ENCODE peak calls at places on chromosomes 2 and 18, in eight cellular contexts. E, N, H, I, A, P, C and Y are unnamed samples. For H3K9me3, the result is how much of the 10 kb centered on the place peaks cover.

GRCh38 chr2:151947524-151948165 is 119.4 kb upstream of the ARL5A start:
- DNase-seq in E (peak), N (no peak), H (no peak), I (no peak), A (peak), P (no peak), C (peak), Y (no peak)

GRCh38 chr2:178747767-178748166 is 59.5 kb downstream of the TTN start:
- DNase-seq in E (no peak), N (no peak), H (no peak), I (no peak), A (peak), P (no peak), C (no peak), Y (no peak)

GRCh38 chr18:28065031-28065792 is 111.7 kb downstream of the CDH2 start:
- DNase-seq in E (no peak), N (no peak), H (no peak), I (no peak), A (peak), P (peak), C (no peak), Y (peak)

GRCh38 chr2:69125816-69126215 is 112.8 kb downstream of the ANTXR1 start:
- DNase-seq in E (no peak), N (no peak), H (no peak), I (no peak), A (no peak), P (no peak), C (no peak), Y (no peak)

GRCh38 chr2:19801367-19802087 is 100.3 kb downstream of the TTC32 start:
- DNase-seq in E (peak), N (no peak), H (no peak), I (peak), A (peak), P (no peak), C (peak), Y (peak)

GRCh38 chr2:226552571-226553285 is 246.9 kb downstream of the IRS1 start:
- DNase-seq in E (no peak), N (no peak), H (no peak), I (no peak), A (no peak), P (no peak), C (no peak), Y (no peak)

GRCh38 chr2:64888591-64889309 is 100.4 kb upstream of the SLC1A4 start:
- DNase-seq in E (no peak), N (no peak), H (no peak), I (peak), A (peak), P (peak), C (no peak), Y (peak)

GRCh38 chr18:60411715-60412114 is 39.1 kb upstream of the MC4R start:
- DNase-seq in E (no peak), N (no peak), H (no peak), I (peak), A (no peak), P (no peak), C (no peak), Y (no peak)

GRCh38 chr18:63160172-63160995 is 159.2 kb downstream of the BCL2 start:
- DNase-seq in E (no peak), N (no peak), H (no peak), I (no peak), A (no peak), P (no peak), C (no peak), Y (no peak)

GRCh38 chr2:177169810-177170514 is 42.6 kb upstream of the HNRNPA3 start:
- DNase-seq in E (peak), N (no peak), H (no peak), I (no peak), A (peak), P (peak), C (peak), Y (no peak)

GRCh38 chr2:102239344-102239743 is 52.5 kb downstream of the IL1RL2 start:
- DNase-seq in E (no peak), N (no peak), H (no peak), I (no peak), A (no peak), P (no peak), C (no peak), Y (no peak)

GRCh38 chr2:27573452-27573851 is 9.4 kb upstream of the ZNF512 start:
- DNase-seq in E (no peak), N (no peak), H (peak), I (no peak), A (no peak), P (no peak), C (no peak), Y (peak)

GRCh38 chr2:42928692-42929576 is 136.6 kb upstream of the HAAO start:
- DNase-seq in E (no peak), N (no peak), H (no peak), I (no peak), A (no peak), P (peak), C (peak), Y (peak)

GRCh38 chr18:61127714-61128485 is 205.3 kb upstream of the CDH20 start:
- DNase-seq in E (no peak), N (no peak), H (no peak), I (no peak), A (no peak), P (no peak), C (no peak), Y (no peak)

GRCh38 chr2:215434447-215435260 is 1.2 kb downstream of the FN1 start:
- DNase-seq in E (no peak), N (no peak), H (no peak), I (no peak), A (no peak), P (no peak), C (no peak), Y (peak)

GRCh38 chr2:163593941-163594340 is 141.9 kb downstream of the FIGN start:
- DNase-seq in E (no peak), N (no peak), H (no peak), I (no peak), A (no peak), P (no peak), C (no peak), Y (no peak)

GRCh38 chr18:21853020-21853419 is 112.4 kb downstream of the MIB1 start:
- DNase-seq in E (no peak), N (no peak), H (no peak), I (no peak), A (no peak), P (no peak), C (no peak), Y (peak)

GRCh38 chr2:239149501-239149900 is 251.3 kb downstream of the HDAC4 start:
- DNase-seq in E (peak), N (no peak), H (no peak), I (no peak), A (no peak), P (no peak), C (peak), Y (no peak)

GRCh38 chr2:145408980-145409379 is 889.1 kb upstream of the ZEB2 start:
- DNase-seq in E (no peak), N (no peak), H (no peak), I (no peak), A (peak), P (no peak), C (no peak), Y (peak)

GRCh38 chr2:145410096-145410495 is 890.2 kb upstream of the ZEB2 start:
- DNase-seq in E (no peak), N (no peak), H (no peak), I (no peak), A (no peak), P (no peak), C (no peak), Y (no peak)

GRCh38 chr2:145402706-145403277 is 882.9 kb upstream of the ZEB2 start:
- DNase-seq in E (no peak), N (no peak), H (no peak), I (no peak), A (no peak), P (no peak), C (no peak), Y (peak)

GRCh38 chr2:145404690-145405089 is 884.8 kb upstream of the ZEB2 start:
- DNase-seq in E (no peak), N (no peak), H (no peak), I (no peak), A (no peak), P (no peak), C (no peak), Y (no peak)
- H3K9me3 ChIP-seq in E (under half), N (under half), H (under half), I (under half), A (under half), P (under half), C (under half), Y (under half)

GRCh38 chr2:120220756-120221155 is 2.4 kb downstream of the TMEM185B start:
- DNase-seq in E (no peak), N (no peak), H (no peak), I (no peak), A (no peak), P (no peak), C (no peak), Y (no peak)
- H3K9me3 ChIP-seq in E (under half), N (under half), H (under half), I (under half), A (under half), P (under half), C (under half), Y (under half)

DNA sequence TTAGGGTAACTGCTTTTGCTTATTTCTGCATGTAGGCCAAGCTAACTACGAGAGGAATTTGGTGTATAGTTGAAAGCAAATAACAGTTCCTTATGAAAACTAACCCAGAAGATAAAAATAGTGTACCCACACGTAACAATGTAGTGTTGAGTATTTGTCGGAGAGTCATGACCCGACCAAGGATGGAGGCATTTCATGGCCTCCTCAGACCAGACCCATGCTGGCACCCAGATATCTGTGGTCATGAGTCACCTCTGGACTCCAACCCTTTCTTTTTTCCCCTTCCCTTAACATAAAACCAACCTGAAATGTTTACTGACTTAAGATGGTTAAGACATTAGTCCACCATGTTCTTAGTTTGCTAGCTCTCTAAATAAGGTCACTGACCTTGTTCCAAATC is 318.7 kb downstream of the NOL4 start:
- DNase-seq in E (no peak), N (no peak), H (no peak), I (no peak), A (no peak), P (no peak), C (no peak), Y (no peak)
- H3K9me3 ChIP-seq in E (under half), N (under half), H (under half), I (under half), A (under half), P (half or more), C (under half), Y (under half)

GRCh38 chr2:119794237-119794636 is 34.5 kb downstream of the PTPN4 start:
- DNase-seq in E (no peak), N (no peak), H (no peak), I (no peak), A (no peak), P (no peak), C (no peak), Y (no peak)
- H3K9me3 ChIP-seq in E (under half), N (under half), H (half or more), I (under half), A (under half), P (under half), C (under half), Y (under half)

GRCh38 chr2:112843288-112843687 is 6.7 kb upstream of the IL1B start:
- DNase-seq in E (no peak), N (no peak), H (no peak), I (no peak), A (no peak), P (no peak), C (no peak), Y (no peak)

GRCh38 chr2:112850588-112850987 is 14.0 kb upstream of the IL1B start:
- DNase-seq in E (no peak), N (no peak), H (no peak), I (no peak), A (no peak), P (no peak), C (no peak), Y (no peak)

GRCh38 chr2:112843836-112844235 is 7.3 kb upstream of the IL1B start:
- DNase-seq in E (no peak), N (no peak), H (no peak), I (no peak), A (no peak), P (no peak), C (no peak), Y (no peak)

GRCh38 chr2:112846056-112846455 is 9.5 kb upstream of the IL1B start:
- DNase-seq in E (no peak), N (no peak), H (no peak), I (no peak), A (no peak), P (no peak), C (no peak), Y (no peak)

DNA sequence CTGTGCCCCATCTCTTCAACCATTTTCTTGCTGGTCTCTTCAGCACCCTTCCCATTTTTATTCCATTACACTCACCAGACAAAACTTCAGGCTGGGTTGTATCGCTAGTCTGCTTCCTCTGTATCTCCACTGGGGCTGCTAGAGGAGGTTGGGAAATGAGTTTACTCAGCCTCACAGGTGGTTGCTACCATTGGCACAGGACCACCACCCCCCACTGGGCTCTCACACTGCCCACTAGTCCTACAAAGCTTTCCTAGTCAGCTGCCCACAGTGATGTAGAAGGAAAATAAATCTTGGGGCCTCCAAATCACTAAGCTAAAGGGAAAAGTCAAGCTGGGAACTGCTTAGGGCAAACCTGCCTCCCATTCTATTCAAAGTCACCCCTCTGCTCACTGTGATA is 12.3 kb upstream of the IL1B start:
- DNase-seq in E (no peak), N (no peak), H (no peak), I (no peak), A (no peak), P (no peak), C (no peak), Y (no peak)
- H3K9me3 ChIP-seq in E (under half), N (under half), H (under half), I (under half), A (under half), P (under half), C (under half), Y (under half)

GRCh38 chr2:13543550-13543949 is 826.8 kb downstream of the TRIB2 start:
- DNase-seq in E (no peak), N (no peak), H (no peak), I (no peak), A (no peak), P (no peak), C (no peak), Y (no peak)
- H3K9me3 ChIP-seq in E (under half), N (under half), H (under half), I (under half), A (under half), P (half or more), C (under half), Y (under half)

GRCh38 chr18:2537281-2537680 is 34.0 kb downstream of the METTL4 start:
- DNase-seq in E (no peak), N (no peak), H (no peak), I (no peak), A (no peak), P (no peak), C (no peak), Y (no peak)

GRCh38 chr18:2535419-2535910 is 35.8 kb downstream of the METTL4 start:
- DNase-seq in E (no peak), N (no peak), H (no peak), I (no peak), A (no peak), P (no peak), C (no peak), Y (no peak)

GRCh38 chr18:2536493-2536892 is 34.8 kb downstream of the METTL4 start:
- DNase-seq in E (no peak), N (no peak), H (no peak), I (no peak), A (no peak), P (no peak), C (no peak), Y (peak)

GRCh38 chr18:2534906-2535305 is 36.4 kb downstream of the METTL4 start:
- DNase-seq in E (no peak), N (no peak), H (no peak), I (no peak), A (no peak), P (no peak), C (no peak), Y (no peak)

GRCh38 chr18:2536063-2536462 is 35.2 kb downstream of the METTL4 start:
- DNase-seq in E (no peak), N (no peak), H (no peak), I (no peak), A (no peak), P (no peak), C (no peak), Y (no peak)
- H3K9me3 ChIP-seq in E (under half), N (under half), H (under half), I (under half), A (under half), P (under half), C (under half), Y (under half)

GRCh38 chr2:174174741-174175140 is 73.6 kb downstream of the OLA1 start:
- DNase-seq in E (no peak), N (no peak), H (no peak), I (no peak), A (no peak), P (peak), C (no peak), Y (no peak)

GRCh38 chr2:174166261-174166660 is 82.1 kb downstream of the OLA1 start:
- DNase-seq in E (no peak), N (no peak), H (no peak), I (no peak), A (peak), P (no peak), C (no peak), Y (no peak)

GRCh38 chr2:174172802-174173355 is 75.5 kb downstream of the OLA1 start:
- DNase-seq in E (no peak), N (no peak), H (peak), I (no peak), A (no peak), P (no peak), C (no peak), Y (no peak)

GRCh38 chr2:174171686-174172445 is 76.5 kb downstream of the OLA1 start:
- DNase-seq in E (peak), N (no peak), H (no peak), I (no peak), A (no peak), P (no peak), C (no peak), Y (no peak)

DNA sequence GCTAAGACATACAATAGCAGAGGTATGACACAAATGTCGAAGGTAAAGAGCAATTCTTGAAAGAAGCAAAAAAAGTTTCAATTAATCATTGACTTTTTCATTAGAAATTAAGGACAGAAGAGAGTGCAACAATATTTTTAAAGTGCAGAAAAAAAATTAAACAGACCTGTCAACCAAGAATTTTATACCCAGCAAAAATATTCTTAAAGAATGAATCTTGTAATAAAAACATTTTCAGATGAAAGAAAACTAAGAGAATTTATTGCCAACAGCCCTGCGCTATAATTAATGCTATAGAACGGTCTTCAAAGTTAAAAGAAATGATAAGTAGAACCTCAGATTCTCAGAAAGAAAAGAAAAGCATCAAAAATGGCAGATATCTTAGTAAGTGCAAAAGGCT is 79.0 kb downstream of the OLA1 start:
- DNase-seq in E (no peak), N (no peak), H (no peak), I (no peak), A (no peak), P (no peak), C (no peak), Y (no peak)
- H3K9me3 ChIP-seq in E (under half), N (under half), H (under half), I (under half), A (under half), P (under half), C (under half), Y (under half)

DNA sequence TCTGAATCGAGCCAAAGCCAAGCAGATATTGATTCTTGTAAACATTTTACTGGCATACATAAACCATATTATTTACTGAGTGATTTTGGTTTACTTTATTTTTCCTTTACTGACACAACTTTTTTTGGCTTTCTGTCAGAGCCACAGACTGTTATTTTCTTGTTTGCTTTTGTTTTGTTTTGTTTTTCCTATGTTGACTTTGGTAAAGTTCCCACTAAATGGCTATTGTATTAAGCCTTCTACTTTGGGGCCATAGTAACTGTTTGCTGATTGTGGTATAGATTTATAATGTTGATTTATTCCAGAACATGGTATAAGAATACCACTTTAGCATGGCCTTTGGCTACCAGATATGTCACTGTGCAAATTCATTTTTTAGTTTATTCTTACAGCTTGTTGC is 419.4 kb downstream of the DCDC2C start:
- DNase-seq in E (no peak), N (no peak), H (no peak), I (no peak), A (no peak), P (no peak), C (no peak), Y (no peak)
- H3K9me3 ChIP-seq in E (under half), N (under half), H (under half), I (under half), A (under half), P (under half), C (under half), Y (under half)

GRCh38 chr2:181680055-181680936 is at the start of gene NEUROD1:
- DNase-seq in E (no peak), N (no peak), H (no peak), I (no peak), A (no peak), P (no peak), C (no peak), Y (no peak)
- H3K9me3 ChIP-seq in E (under half), N (under half), H (under half), I (under half), A (under half), P (under half), C (under half), Y (under half)